ENCODE peak calls at places on chromosome 9, in seven cellular contexts. H is AG04450, P is body of pancreas, Z is psoas muscle, R is breast epithelium, X is cardiac muscle cell, A is stomach. I is an unnamed sample.

GRCh38 chr9:137694962-137695875 is 76.4 kb downstream of the EHMT1 start:
- DNase-seq in P (peak; percentile 77), A (peak; percentile 68), Z (peak; percentile 76), R (no peak), H (no peak), X (peak; percentile 72), I (no peak)

GRCh38 chr9:89000281-89000875 is 9.1 kb downstream of the S1PR3 start:
- DNase-seq in A (no peak), H (no peak), R (no peak), Z (no peak), X (no peak), P (peak; percentile 49), I (no peak)

GRCh38 chr9:81906656-81907055 is 21.6 kb upstream of the SPATA31D4 start:
- DNase-seq in H (no peak), Z (no peak), R (no peak), A (no peak), X (no peak), P (no peak), I (no peak)

GRCh38 chr9:114936566-114936965 is 6.2 kb upstream of the TNFSF8 start:
- DNase-seq in R (no peak), Z (no peak), P (no peak), A (no peak), X (no peak), H (no peak), I (no peak)

GRCh38 chr9:92263131-92263530 is 30.4 kb downstream of the IARS1 start:
- DNase-seq in R (no peak), H (no peak), X (no peak), P (no peak), A (no peak), Z (no peak), I (no peak)

GRCh38 chr9:107251756-107252322 is 31.2 kb upstream of the RAD23B start:
- DNase-seq in Z (peak; percentile 55), H (peak; percentile 83), X (no peak), A (peak; percentile 28), R (no peak), P (peak; percentile 76), I (no peak)

GRCh38 chr9:107942870-107943269 is 453.3 kb upstream of the KLF4 start:
- DNase-seq in H (no peak), A (no peak), R (no peak), P (no peak), X (no peak), Z (no peak), I (no peak)

GRCh38 chr9:85941966-85942912 is 1.3 kb downstream of the NAA35 start:
- DNase-seq in X (no peak), R (no peak), Z (no peak), A (no peak), P (no peak), H (no peak), I (no peak)

GRCh38 chr9:92278117-92278516 is 15.4 kb downstream of the IARS1 start:
- DNase-seq in P (no peak), A (no peak), X (no peak), Z (no peak), H (no peak), R (no peak), I (no peak)

GRCh38 chr9:1098551-1098950 is 48.4 kb downstream of the DMRT2 start:
- DNase-seq in H (no peak), X (no peak), A (no peak), R (no peak), P (no peak), Z (no peak), I (no peak)

GRCh38 chr9:76943071-76943470 is 37.2 kb upstream of the PRUNE2 start:
- DNase-seq in H (no peak), Z (no peak), P (no peak), A (no peak), X (no peak), R (no peak), I (no peak)

GRCh38 chr9:70701163-70701562 is 286.7 kb upstream of the KLF9 start:
- DNase-seq in A (no peak), P (no peak), R (no peak), H (no peak), Z (no peak), X (peak; percentile 6), I (no peak)

GRCh38 chr9:13688990-13689600 is 409.6 kb upstream of the MPDZ start:
- DNase-seq in H (no peak), X (peak; percentile 7), A (no peak), Z (no peak), P (no peak), R (no peak), I (no peak)

GRCh38 chr9:91421022-91421765 is 2.4 kb downstream of the NFIL3 start:
- DNase-seq in H (no peak), X (peak; percentile 80), Z (peak; percentile 69), A (no peak), P (peak; percentile 33), R (no peak), I (peak; percentile 80)

GRCh38 chr9:84597131-84597530 is 72.4 kb upstream of the NTRK2 start:
- DNase-seq in R (no peak), H (no peak), P (no peak), X (no peak), A (no peak), Z (no peak), I (no peak)

GRCh38 chr9:84589514-84589913 is 80.0 kb upstream of the NTRK2 start:
- DNase-seq in H (no peak), X (no peak), R (no peak), Z (no peak), A (no peak), P (no peak), I (no peak)

GRCh38 chr9:84590706-84591105 is 78.8 kb upstream of the NTRK2 start:
- DNase-seq in H (no peak), P (no peak), Z (no peak), X (no peak), A (no peak), R (no peak), I (no peak)

DNA sequence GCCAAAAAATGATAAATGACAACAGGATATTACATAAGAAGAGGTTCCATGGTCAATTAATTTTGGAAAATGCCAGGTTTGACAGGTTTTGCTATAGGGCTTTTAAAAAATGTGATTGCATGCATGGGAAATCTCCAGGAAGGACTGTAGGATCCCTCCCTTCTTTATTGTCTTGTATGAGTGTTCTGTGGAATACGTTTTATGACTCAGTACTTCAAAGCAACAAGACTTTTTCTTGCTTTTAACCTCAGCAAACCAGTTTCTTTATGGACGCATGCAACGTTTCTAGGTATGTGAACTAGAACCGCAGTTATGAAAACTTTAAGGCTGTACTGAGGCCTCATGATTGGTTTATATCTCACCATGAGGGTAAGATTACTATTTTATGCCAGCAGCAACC is 76.6 kb upstream of the NTRK2 start:
- DNase-seq in Z (no peak), X (no peak), A (no peak), R (no peak), H (no peak), P (no peak), I (no peak)
- TF ChIP-seq CTCF in Z (no peak), X (no peak), A (no peak), R (no peak), H (no peak), P (no peak), I (no peak)

DNA sequence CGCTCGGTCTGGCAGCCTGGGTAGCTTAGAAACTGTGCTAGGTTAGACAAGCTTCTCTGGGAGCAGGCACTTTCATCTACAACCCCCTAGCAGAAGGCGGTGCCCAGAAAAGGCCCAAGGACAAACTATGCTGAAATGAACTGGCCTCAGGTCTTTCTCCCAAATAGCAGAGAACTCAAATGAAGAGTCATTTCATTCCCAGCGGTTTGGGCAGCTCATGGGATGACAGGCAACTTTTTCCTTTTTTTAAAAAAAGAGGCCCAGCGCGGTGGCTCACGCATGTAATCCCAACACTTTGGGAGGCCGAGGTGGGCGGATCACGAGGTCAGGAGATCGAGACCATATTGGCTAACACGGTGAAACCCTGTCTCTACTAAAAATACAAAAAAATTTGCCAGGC is 2.5 kb downstream of the RAPGEF1 start:
- DNase-seq in Z (no peak), X (no peak), A (no peak), P (no peak), R (no peak), H (no peak), I (no peak)
- H3K27ac ChIP-seq in Z (peak overlapping the region; percentile 89), X (no peak overlapping the region), A (peak overlapping the region; percentile 35), P (peak overlapping the region; percentile 29), R (no peak overlapping the region), H (no peak overlapping the region), I (peak overlapping the region; percentile 65)

GRCh38 chr9:94705162-94705712 is 21.3 kb upstream of the AOPEP start:
- DNase-seq in H (no peak), Z (no peak), A (no peak), P (no peak), R (no peak), X (no peak), I (no peak)

GRCh38 chr9:94700445-94700844 is 26.1 kb upstream of the AOPEP start:
- DNase-seq in R (no peak), X (no peak), Z (no peak), A (no peak), H (no peak), P (no peak), I (no peak)

GRCh38 chr9:94699715-94700114 is 26.8 kb upstream of the AOPEP start:
- DNase-seq in H (no peak), P (no peak), Z (no peak), A (no peak), R (no peak), X (no peak), I (no peak)

GRCh38 chr9:94706922-94707321 is 19.6 kb upstream of the AOPEP start:
- DNase-seq in H (no peak), Z (no peak), A (no peak), P (no peak), R (no peak), X (no peak), I (no peak)

GRCh38 chr9:94703488-94704140 is 22.9 kb upstream of the AOPEP start:
- DNase-seq in Z (no peak), H (no peak), P (no peak), X (no peak), R (no peak), A (no peak), I (no peak)
- H3K4me3 ChIP-seq in Z (no peak overlapping the region), H (no peak overlapping the region), P (no peak overlapping the region), X (no peak overlapping the region), R (no peak overlapping the region), A (no peak overlapping the region), I (peak overlapping the region; percentile 42)

GRCh38 chr9:131618785-131619184 is 73.5 kb downstream of the PRRT1B start:
- DNase-seq in P (no peak), H (no peak), A (no peak), Z (no peak), R (no peak), X (no peak), I (peak; percentile 48)

GRCh38 chr9:131617611-131618010 is 72.3 kb downstream of the PRRT1B start:
- DNase-seq in Z (peak; percentile 50), A (no peak), H (no peak), R (no peak), P (no peak), X (no peak), I (no peak)

GRCh38 chr9:131616983-131617604 is 71.8 kb downstream of the PRRT1B start:
- DNase-seq in A (no peak), X (no peak), Z (peak; percentile 36), P (no peak), H (no peak), R (no peak), I (no peak)

GRCh38 chr9:131619680-131620079 is 74.4 kb downstream of the PRRT1B start:
- DNase-seq in X (no peak), H (no peak), P (no peak), R (no peak), A (no peak), Z (no peak), I (no peak)

DNA sequence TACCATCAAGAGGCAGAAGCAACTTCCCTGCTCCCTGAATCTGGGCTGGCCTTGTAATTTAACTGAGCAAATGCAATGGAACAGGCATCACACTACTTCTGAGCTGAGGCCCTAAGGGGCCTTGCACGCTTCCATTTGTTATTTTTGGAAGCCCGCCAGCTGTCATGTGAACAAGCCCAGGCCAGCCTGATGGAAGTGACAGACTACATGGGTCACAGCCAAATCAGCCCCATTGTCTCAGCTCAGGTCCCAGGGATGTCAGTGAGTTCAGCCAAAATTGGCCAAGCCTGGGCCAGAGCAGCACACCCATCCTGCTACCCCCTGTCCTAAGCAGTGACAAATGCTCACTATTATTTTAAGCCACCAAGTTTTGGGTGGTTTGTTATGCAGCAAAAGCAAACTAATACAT is 72.8 kb downstream of the PRRT1B start:
- DNase-seq in R (no peak), H (no peak), X (peak; percentile 52), A (peak; percentile 43), P (peak; percentile 72), Z (peak; percentile 60), I (no peak)
- TF ChIP-seq CTCF in R (no peak), H (no peak), X (no peak), A (no peak), P (no peak), Z (no peak), I (no peak)

I was measured in kidney.